ENCODE peak calls at places on chromosomes 5 and 9, in seven cellular contexts. I is HEK293T; S is GM13977; G is cardiac muscle cell; Y is stimulated activated CD8-positive, alpha-beta memory T cell treated with anti-CD3 and anti-CD28 coated beads, Interleukin-7, amount 100 ng/mL, for 24 hours; R is T-helper 1 cell; T is left lung. K is an unnamed sample.

GRCh38 chr5:141412853-141413539 is at the start of gene PCDHGA10:
- DNase-seq in Y (no peak), R (no peak), T (no peak), S (peak), G (peak), I (peak), K (peak)

GRCh38 chr5:96692436-96692835 is 30.3 kb downstream of the CAST start:
- DNase-seq in R (no peak), G (no peak), T (no peak), I (no peak), Y (no peak), S (no peak), K (no peak)

GRCh38 chr5:141787376-141787775 is 90.8 kb downstream of the PCDH1 start:
- DNase-seq in I (no peak), Y (no peak), T (no peak), R (no peak), S (no peak), G (peak), K (no peak)

GRCh38 chr9:125659954-125660353 is 47.1 kb downstream of the MAPKAP1 start:
- DNase-seq in G (peak), R (no peak), T (no peak), I (no peak), S (peak), Y (no peak), K (peak)

GRCh38 chr5:123907349-123907748 is 395.4 kb downstream of the CSNK1G3 start:
- DNase-seq in R (no peak), Y (no peak), G (no peak), S (no peak), T (no peak), I (no peak), K (no peak)

GRCh38 chr9:130740218-130741023 is 46.8 kb downstream of the EXOSC2 start:
- DNase-seq in Y (no peak), I (no peak), T (no peak), S (no peak), R (no peak), G (no peak), K (no peak)

GRCh38 chr5:59209758-59210359 is 627.0 kb downstream of the RAB3C start:
- DNase-seq in G (peak), I (no peak), T (no peak), S (no peak), Y (no peak), R (no peak), K (no peak)

GRCh38 chr5:157230610-157231009 is 35.3 kb upstream of the CYFIP2 start:
- DNase-seq in Y (no peak), G (no peak), R (no peak), I (no peak), S (no peak), T (no peak), K (no peak)

GRCh38 chr5:102902647-102903046 is 147.5 kb downstream of the PAM start:
- DNase-seq in G (no peak), S (no peak), T (no peak), R (no peak), I (no peak), Y (no peak), K (no peak)

GRCh38 chr5:4947899-4948556 is 192.1 kb upstream of the ADAMTS16 start:
- DNase-seq in I (no peak), G (no peak), Y (no peak), T (no peak), R (no peak), S (no peak), K (no peak)

GRCh38 chr5:151696470-151697061 is 9.9 kb upstream of the SPARC start:
- DNase-seq in S (no peak), I (no peak), T (peak), Y (no peak), R (no peak), G (peak), K (no peak)

GRCh38 chr5:93236807-93237421 is 344.1 kb downstream of the NR2F1-AS1 start:
- DNase-seq in I (no peak), T (no peak), R (no peak), Y (no peak), G (no peak), S (no peak), K (no peak)

K was measured in stimulated activated naive CD8-positive, alpha-beta T cell treated with anti-CD3 and anti-CD28 coated beads, Interleukin-15, Interleukin-2, amounts not matched to agents 100 U/mL and 50 U/mL, for 24 hours.